ENCODE peak calls at places on chromosomes 1 and 21, in six cellular contexts. G is ACHN, D is hepatic stellate cell, M is glutamatergic neuron, J is fibroblast of the conjunctiva, S is endothelial cell. P is an unnamed sample.

GRCh38 chr1:214547747-214548146 is 3.7 kb downstream of the PTPN14 start:
- DNase-seq in J (no peak), M (no peak), G (no peak), S (no peak), D (no peak), P (no peak)

GRCh38 chr1:85495556-85495955 is 30.6 kb upstream of the DDAH1 start:
- DNase-seq in J (no peak), M (no peak), D (no peak), S (no peak), G (no peak), P (no peak)

GRCh38 chr1:95753382-95754016 is 519.5 kb downstream of the RWDD3 start:
- DNase-seq in M (no peak), J (no peak), S (no peak), G (no peak), D (no peak), P (no peak)

GRCh38 chr21:33695785-33696184 is 53.5 kb downstream of the ITSN1 start:
- DNase-seq in S (no peak), J (no peak), M (no peak), G (no peak), D (no peak), P (no peak)

GRCh38 chr1:154767315-154768240 is 102.5 kb downstream of the KCNN3 start:
- DNase-seq in M (no peak), S (no peak), J (no peak), D (peak; percentile 50), G (no peak), P (peak; percentile 12)

GRCh38 chr1:64515427-64515826 is 45.5 kb downstream of the CACHD1 start:
- DNase-seq in D (no peak), G (no peak), J (peak; percentile 63), M (no peak), S (no peak), P (peak; percentile 63)

GRCh38 chr1:208154679-208155078 is 89.5 kb downstream of the PLXNA2 start:
- DNase-seq in M (no peak), D (no peak), S (no peak), G (no peak), J (no peak), P (no peak)

GRCh38 chr1:183674339-183674738 is 21.2 kb upstream of the APOBEC4 start:
- DNase-seq in J (peak; percentile 46), G (no peak), M (no peak), D (no peak), S (no peak), P (no peak)

GRCh38 chr1:5916572-5917280 is 75.5 kb downstream of the NPHP4 start:
- DNase-seq in S (no peak), J (no peak), D (no peak), G (no peak), M (no peak), P (no peak)

GRCh38 chr1:77361621-77362020 is 79.8 kb downstream of the AK5 start:
- DNase-seq in J (no peak), D (no peak), M (no peak), G (no peak), S (no peak), P (no peak)

P was measured in G401.